ENCODE peak calls at places on chromosomes 6 and 20, in ten cellular contexts. One of them, this sample, is unnamed.

GRCh38 chr6:138577151-138577915 is 78.0 kb upstream of the NHSL1 start:
- DNase-seq in GM20000: peak; percentile 24
- DNase-seq in T-helper 2 cell: no peak
- DNase-seq in activated gamma-delta T cell treated with anti-CD3 and anti-CD28 coated beads, Interleukin-2, amount 50 U/mL, for 16 hours: no peak
- DNase-seq in bronchial epithelial cell: no peak
- DNase-seq in activated T-cell treated with anti-CD3 and anti-CD28 coated beads, Interleukin-2, amount 50 U/mL, for 4 hours: no peak
- DNase-seq in Kasumi-1: no peak
- DNase-seq in CD8-positive, alpha-beta memory T cell: no peak
- DNase-seq in CD4-positive, CD25-positive, alpha-beta regulatory T cell: no peak
- DNase-seq in MV-4-11: peak; percentile 59
- DNase-seq in this sample: no peak

GRCh38 chr20:13739726-13740649 is 44.7 kb downstream of the ESF1 start:
- DNase-seq in MV-4-11: peak; percentile 72
- DNase-seq in bronchial epithelial cell: no peak
- DNase-seq in T-helper 2 cell: no peak
- DNase-seq in activated T-cell treated with anti-CD3 and anti-CD28 coated beads, Interleukin-2, amount 50 U/mL, for 4 hours: no peak
- DNase-seq in GM20000: no peak
- DNase-seq in activated gamma-delta T cell treated with anti-CD3 and anti-CD28 coated beads, Interleukin-2, amount 50 U/mL, for 16 hours: no peak
- DNase-seq in Kasumi-1: no peak
- DNase-seq in CD4-positive, CD25-positive, alpha-beta regulatory T cell: no peak
- DNase-seq in CD8-positive, alpha-beta memory T cell: no peak
- DNase-seq in this sample: no peak

GRCh38 chr6:19312291-19312978 is 524.7 kb upstream of the ID4 start:
- DNase-seq in activated T-cell treated with anti-CD3 and anti-CD28 coated beads, Interleukin-2, amount 50 U/mL, for 4 hours: no peak
- DNase-seq in activated gamma-delta T cell treated with anti-CD3 and anti-CD28 coated beads, Interleukin-2, amount 50 U/mL, for 16 hours: no peak
- DNase-seq in Kasumi-1: no peak
- DNase-seq in T-helper 2 cell: no peak
- DNase-seq in GM20000: no peak
- DNase-seq in CD8-positive, alpha-beta memory T cell: no peak
- DNase-seq in MV-4-11: no peak
- DNase-seq in bronchial epithelial cell: no peak
- DNase-seq in CD4-positive, CD25-positive, alpha-beta regulatory T cell: no peak
- DNase-seq in this sample: no peak

GRCh38 chr6:16803294-16804006 is 42.2 kb upstream of the ATXN1 start:
- DNase-seq in T-helper 2 cell: no peak
- DNase-seq in bronchial epithelial cell: no peak
- DNase-seq in GM20000: no peak
- DNase-seq in activated gamma-delta T cell treated with anti-CD3 and anti-CD28 coated beads, Interleukin-2, amount 50 U/mL, for 16 hours: no peak
- DNase-seq in Kasumi-1: no peak
- DNase-seq in CD8-positive, alpha-beta memory T cell: no peak
- DNase-seq in MV-4-11: no peak
- DNase-seq in CD4-positive, CD25-positive, alpha-beta regulatory T cell: no peak
- DNase-seq in activated T-cell treated with anti-CD3 and anti-CD28 coated beads, Interleukin-2, amount 50 U/mL, for 4 hours: no peak
- DNase-seq in this sample: peak; percentile 99

GRCh38 chr6:113862112-113862511 is 5.0 kb downstream of the MARCKS start:
- DNase-seq in activated T-cell treated with anti-CD3 and anti-CD28 coated beads, Interleukin-2, amount 50 U/mL, for 4 hours: no peak
- DNase-seq in GM20000: no peak
- DNase-seq in CD4-positive, CD25-positive, alpha-beta regulatory T cell: no peak
- DNase-seq in Kasumi-1: no peak
- DNase-seq in T-helper 2 cell: no peak
- DNase-seq in activated gamma-delta T cell treated with anti-CD3 and anti-CD28 coated beads, Interleukin-2, amount 50 U/mL, for 16 hours: no peak
- DNase-seq in bronchial epithelial cell: peak; percentile 74
- DNase-seq in CD8-positive, alpha-beta memory T cell: no peak
- DNase-seq in MV-4-11: no peak
- DNase-seq in this sample: no peak

GRCh38 chr20:31841928-31842327 is 3.5 kb downstream of the FOXS1 start:
- DNase-seq in bronchial epithelial cell: no peak
- DNase-seq in Kasumi-1: no peak
- DNase-seq in activated T-cell treated with anti-CD3 and anti-CD28 coated beads, Interleukin-2, amount 50 U/mL, for 4 hours: no peak
- DNase-seq in CD8-positive, alpha-beta memory T cell: no peak
- DNase-seq in MV-4-11: no peak
- DNase-seq in GM20000: no peak
- DNase-seq in activated gamma-delta T cell treated with anti-CD3 and anti-CD28 coated beads, Interleukin-2, amount 50 U/mL, for 16 hours: no peak
- DNase-seq in CD4-positive, CD25-positive, alpha-beta regulatory T cell: no peak
- DNase-seq in T-helper 2 cell: no peak
- DNase-seq in this sample: no peak

GRCh38 chr6:39914239-39914638 is 20.0 kb downstream of the MOCS1 start:
- DNase-seq in bronchial epithelial cell: no peak
- DNase-seq in activated gamma-delta T cell treated with anti-CD3 and anti-CD28 coated beads, Interleukin-2, amount 50 U/mL, for 16 hours: no peak
- DNase-seq in CD4-positive, CD25-positive, alpha-beta regulatory T cell: no peak
- DNase-seq in T-helper 2 cell: no peak
- DNase-seq in Kasumi-1: no peak
- DNase-seq in MV-4-11: no peak
- DNase-seq in GM20000: no peak
- DNase-seq in CD8-positive, alpha-beta memory T cell: no peak
- DNase-seq in activated T-cell treated with anti-CD3 and anti-CD28 coated beads, Interleukin-2, amount 50 U/mL, for 4 hours: no peak
- DNase-seq in this sample: no peak

GRCh38 chr6:38792356-38792755 is 77.2 kb downstream of the DNAH8 start:
- DNase-seq in activated gamma-delta T cell treated with anti-CD3 and anti-CD28 coated beads, Interleukin-2, amount 50 U/mL, for 16 hours: no peak
- DNase-seq in bronchial epithelial cell: peak; percentile 71
- DNase-seq in T-helper 2 cell: no peak
- DNase-seq in CD4-positive, CD25-positive, alpha-beta regulatory T cell: no peak
- DNase-seq in Kasumi-1: no peak
- DNase-seq in GM20000: no peak
- DNase-seq in activated T-cell treated with anti-CD3 and anti-CD28 coated beads, Interleukin-2, amount 50 U/mL, for 4 hours: no peak
- DNase-seq in MV-4-11: no peak
- DNase-seq in CD8-positive, alpha-beta memory T cell: no peak
- DNase-seq in this sample: no peak

GRCh38 chr6:90947184-90948064 is 360.6 kb upstream of the MAP3K7 start:
- DNase-seq in activated gamma-delta T cell treated with anti-CD3 and anti-CD28 coated beads, Interleukin-2, amount 50 U/mL, for 16 hours: no peak
- DNase-seq in MV-4-11: no peak
- DNase-seq in CD4-positive, CD25-positive, alpha-beta regulatory T cell: no peak
- DNase-seq in GM20000: no peak
- DNase-seq in Kasumi-1: no peak
- DNase-seq in bronchial epithelial cell: no peak
- DNase-seq in CD8-positive, alpha-beta memory T cell: no peak
- DNase-seq in T-helper 2 cell: no peak
- DNase-seq in activated T-cell treated with anti-CD3 and anti-CD28 coated beads, Interleukin-2, amount 50 U/mL, for 4 hours: no peak
- DNase-seq in this sample: no peak

GRCh38 chr20:37389241-37389747 is 43.4 kb downstream of the SRC start:
- DNase-seq in T-helper 2 cell: no peak
- DNase-seq in CD8-positive, alpha-beta memory T cell: no peak
- DNase-seq in Kasumi-1: no peak
- DNase-seq in CD4-positive, CD25-positive, alpha-beta regulatory T cell: no peak
- DNase-seq in activated gamma-delta T cell treated with anti-CD3 and anti-CD28 coated beads, Interleukin-2, amount 50 U/mL, for 16 hours: no peak
- DNase-seq in GM20000: no peak
- DNase-seq in MV-4-11: no peak
- DNase-seq in activated T-cell treated with anti-CD3 and anti-CD28 coated beads, Interleukin-2, amount 50 U/mL, for 4 hours: no peak
- DNase-seq in bronchial epithelial cell: no peak
- DNase-seq in this sample: no peak

GRCh38 chr6:132598473-132598872 is 8.9 kb upstream of the TAAR5 start:
- DNase-seq in Kasumi-1: peak; percentile 19
- DNase-seq in T-helper 2 cell: no peak
- DNase-seq in activated T-cell treated with anti-CD3 and anti-CD28 coated beads, Interleukin-2, amount 50 U/mL, for 4 hours: no peak
- DNase-seq in activated gamma-delta T cell treated with anti-CD3 and anti-CD28 coated beads, Interleukin-2, amount 50 U/mL, for 16 hours: no peak
- DNase-seq in MV-4-11: peak; percentile 30
- DNase-seq in GM20000: peak; percentile 17
- DNase-seq in bronchial epithelial cell: peak; percentile 34
- DNase-seq in CD4-positive, CD25-positive, alpha-beta regulatory T cell: no peak
- DNase-seq in CD8-positive, alpha-beta memory T cell: no peak
- DNase-seq in this sample: peak; percentile 10

GRCh38 chr20:25285091-25285647 is 37.3 kb downstream of the PYGB start:
- DNase-seq in Kasumi-1: no peak
- DNase-seq in CD8-positive, alpha-beta memory T cell: no peak
- DNase-seq in bronchial epithelial cell: no peak
- DNase-seq in activated gamma-delta T cell treated with anti-CD3 and anti-CD28 coated beads, Interleukin-2, amount 50 U/mL, for 16 hours: no peak
- DNase-seq in activated T-cell treated with anti-CD3 and anti-CD28 coated beads, Interleukin-2, amount 50 U/mL, for 4 hours: no peak
- DNase-seq in MV-4-11: peak; percentile 29
- DNase-seq in CD4-positive, CD25-positive, alpha-beta regulatory T cell: no peak
- DNase-seq in GM20000: no peak
- DNase-seq in T-helper 2 cell: no peak
- DNase-seq in this sample: no peak

GRCh38 chr6:20364327-20364726 is 37.4 kb upstream of the E2F3 start:
- DNase-seq in activated T-cell treated with anti-CD3 and anti-CD28 coated beads, Interleukin-2, amount 50 U/mL, for 4 hours: no peak
- DNase-seq in CD4-positive, CD25-positive, alpha-beta regulatory T cell: no peak
- DNase-seq in CD8-positive, alpha-beta memory T cell: no peak
- DNase-seq in MV-4-11: no peak
- DNase-seq in T-helper 2 cell: no peak
- DNase-seq in Kasumi-1: no peak
- DNase-seq in activated gamma-delta T cell treated with anti-CD3 and anti-CD28 coated beads, Interleukin-2, amount 50 U/mL, for 16 hours: no peak
- DNase-seq in GM20000: no peak
- DNase-seq in bronchial epithelial cell: peak; percentile 76
- DNase-seq in this sample: no peak

GRCh38 chr20:8757146-8757545 is 311.7 kb upstream of the PLCB4 start:
- DNase-seq in Kasumi-1: no peak
- DNase-seq in CD8-positive, alpha-beta memory T cell: no peak
- DNase-seq in bronchial epithelial cell: no peak
- DNase-seq in activated T-cell treated with anti-CD3 and anti-CD28 coated beads, Interleukin-2, amount 50 U/mL, for 4 hours: no peak
- DNase-seq in activated gamma-delta T cell treated with anti-CD3 and anti-CD28 coated beads, Interleukin-2, amount 50 U/mL, for 16 hours: no peak
- DNase-seq in T-helper 2 cell: no peak
- DNase-seq in MV-4-11: peak; percentile 14
- DNase-seq in GM20000: no peak
- DNase-seq in CD4-positive, CD25-positive, alpha-beta regulatory T cell: no peak
- DNase-seq in this sample: no peak

GRCh38 chr6:96522469-96523009 is 933 bp downstream of the UFL1 start:
- DNase-seq in activated gamma-delta T cell treated with anti-CD3 and anti-CD28 coated beads, Interleukin-2, amount 50 U/mL, for 16 hours: no peak
- DNase-seq in CD8-positive, alpha-beta memory T cell: no peak
- DNase-seq in GM20000: peak; percentile 6
- DNase-seq in Kasumi-1: no peak
- DNase-seq in CD4-positive, CD25-positive, alpha-beta regulatory T cell: no peak
- DNase-seq in activated T-cell treated with anti-CD3 and anti-CD28 coated beads, Interleukin-2, amount 50 U/mL, for 4 hours: no peak
- DNase-seq in bronchial epithelial cell: peak; percentile 15
- DNase-seq in MV-4-11: no peak
- DNase-seq in T-helper 2 cell: peak; percentile 41
- DNase-seq in this sample: peak; percentile 21

GRCh38 chr20:36823126-36823525 is 49.6 kb upstream of the DSN1 start:
- DNase-seq in MV-4-11: no peak
- DNase-seq in CD4-positive, CD25-positive, alpha-beta regulatory T cell: no peak
- DNase-seq in CD8-positive, alpha-beta memory T cell: no peak
- DNase-seq in T-helper 2 cell: no peak
- DNase-seq in Kasumi-1: no peak
- DNase-seq in activated T-cell treated with anti-CD3 and anti-CD28 coated beads, Interleukin-2, amount 50 U/mL, for 4 hours: no peak
- DNase-seq in activated gamma-delta T cell treated with anti-CD3 and anti-CD28 coated beads, Interleukin-2, amount 50 U/mL, for 16 hours: no peak
- DNase-seq in GM20000: no peak
- DNase-seq in bronchial epithelial cell: no peak
- DNase-seq in this sample: no peak

GRCh38 chr6:42075159-42075838 is 25.0 kb downstream of the TAF8 start:
- DNase-seq in CD8-positive, alpha-beta memory T cell: peak; percentile 33
- DNase-seq in MV-4-11: peak; percentile 57
- DNase-seq in bronchial epithelial cell: peak; percentile 60
- DNase-seq in CD4-positive, CD25-positive, alpha-beta regulatory T cell: peak; percentile 23
- DNase-seq in GM20000: peak; percentile 54
- DNase-seq in activated T-cell treated with anti-CD3 and anti-CD28 coated beads, Interleukin-2, amount 50 U/mL, for 4 hours: peak; percentile 58
- DNase-seq in activated gamma-delta T cell treated with anti-CD3 and anti-CD28 coated beads, Interleukin-2, amount 50 U/mL, for 16 hours: peak; percentile 20
- DNase-seq in Kasumi-1: peak; percentile 63
- DNase-seq in T-helper 2 cell: peak; percentile 4
- DNase-seq in this sample: peak; percentile 65

GRCh38 chr6:90294989-90295853 is 1.4 kb downstream of the BACH2 start:
- DNase-seq in Kasumi-1: no peak
- DNase-seq in GM20000: peak; percentile 61
- DNase-seq in CD4-positive, CD25-positive, alpha-beta regulatory T cell: peak; percentile 61
- DNase-seq in MV-4-11: no peak
- DNase-seq in CD8-positive, alpha-beta memory T cell: peak; percentile 69
- DNase-seq in activated gamma-delta T cell treated with anti-CD3 and anti-CD28 coated beads, Interleukin-2, amount 50 U/mL, for 16 hours: peak; percentile 72
- DNase-seq in T-helper 2 cell: peak; percentile 79
- DNase-seq in activated T-cell treated with anti-CD3 and anti-CD28 coated beads, Interleukin-2, amount 50 U/mL, for 4 hours: peak; percentile 78
- DNase-seq in bronchial epithelial cell: peak; percentile 16
- DNase-seq in this sample: peak; percentile 32

GRCh38 chr20:36847009-36847709 is 28.8 kb upstream of the TLDC2 start:
- DNase-seq in CD8-positive, alpha-beta memory T cell: no peak
- DNase-seq in MV-4-11: no peak
- DNase-seq in GM20000: no peak
- DNase-seq in activated gamma-delta T cell treated with anti-CD3 and anti-CD28 coated beads, Interleukin-2, amount 50 U/mL, for 16 hours: no peak
- DNase-seq in T-helper 2 cell: no peak
- DNase-seq in Kasumi-1: no peak
- DNase-seq in bronchial epithelial cell: peak; percentile 83
- DNase-seq in CD4-positive, CD25-positive, alpha-beta regulatory T cell: no peak
- DNase-seq in activated T-cell treated with anti-CD3 and anti-CD28 coated beads, Interleukin-2, amount 50 U/mL, for 4 hours: no peak
- DNase-seq in this sample: no peak

GRCh38 chr6:12749531-12750379 is 33.2 kb downstream of the PHACTR1 start:
- DNase-seq in CD4-positive, CD25-positive, alpha-beta regulatory T cell: no peak
- DNase-seq in MV-4-11: no peak
- DNase-seq in activated T-cell treated with anti-CD3 and anti-CD28 coated beads, Interleukin-2, amount 50 U/mL, for 4 hours: no peak
- DNase-seq in CD8-positive, alpha-beta memory T cell: no peak
- DNase-seq in GM20000: peak; percentile 18
- DNase-seq in Kasumi-1: no peak
- DNase-seq in bronchial epithelial cell: no peak
- DNase-seq in activated gamma-delta T cell treated with anti-CD3 and anti-CD28 coated beads, Interleukin-2, amount 50 U/mL, for 16 hours: no peak
- DNase-seq in T-helper 2 cell: no peak
- DNase-seq in this sample: peak; percentile 59

GRCh38 chr6:30847421-30847970 is 36.8 kb upstream of the DDR1 start:
- DNase-seq in bronchial epithelial cell: no peak
- DNase-seq in Kasumi-1: no peak
- DNase-seq in CD8-positive, alpha-beta memory T cell: no peak
- DNase-seq in CD4-positive, CD25-positive, alpha-beta regulatory T cell: no peak
- DNase-seq in activated gamma-delta T cell treated with anti-CD3 and anti-CD28 coated beads, Interleukin-2, amount 50 U/mL, for 16 hours: no peak
- DNase-seq in GM20000: no peak
- DNase-seq in activated T-cell treated with anti-CD3 and anti-CD28 coated beads, Interleukin-2, amount 50 U/mL, for 4 hours: no peak
- DNase-seq in MV-4-11: no peak
- DNase-seq in T-helper 2 cell: no peak
- DNase-seq in this sample: no peak

GRCh38 chr20:37526238-37526838 is 1.3 kb downstream of the BLCAP start:
- DNase-seq in activated gamma-delta T cell treated with anti-CD3 and anti-CD28 coated beads, Interleukin-2, amount 50 U/mL, for 16 hours: no peak
- DNase-seq in GM20000: peak; percentile 48
- DNase-seq in CD4-positive, CD25-positive, alpha-beta regulatory T cell: no peak
- DNase-seq in Kasumi-1: peak; percentile 7
- DNase-seq in MV-4-11: peak; percentile 9
- DNase-seq in CD8-positive, alpha-beta memory T cell: no peak
- DNase-seq in T-helper 2 cell: no peak
- DNase-seq in activated T-cell treated with anti-CD3 and anti-CD28 coated beads, Interleukin-2, amount 50 U/mL, for 4 hours: no peak
- DNase-seq in bronchial epithelial cell: peak; percentile 93
- DNase-seq in this sample: no peak

GRCh38 chr6:57108691-57109090 is 18.7 kb downstream of the ZNF451 start:
- DNase-seq in GM20000: peak; percentile 42
- DNase-seq in Kasumi-1: no peak
- DNase-seq in activated gamma-delta T cell treated with anti-CD3 and anti-CD28 coated beads, Interleukin-2, amount 50 U/mL, for 16 hours: no peak
- DNase-seq in MV-4-11: peak; percentile 77
- DNase-seq in activated T-cell treated with anti-CD3 and anti-CD28 coated beads, Interleukin-2, amount 50 U/mL, for 4 hours: no peak
- DNase-seq in T-helper 2 cell: no peak
- DNase-seq in CD4-positive, CD25-positive, alpha-beta regulatory T cell: no peak
- DNase-seq in bronchial epithelial cell: no peak
- DNase-seq in CD8-positive, alpha-beta memory T cell: no peak
- DNase-seq in this sample: no peak

GRCh38 chr6:66538548-66539135 is 831.6 kb upstream of the EYS start:
- DNase-seq in MV-4-11: no peak
- DNase-seq in T-helper 2 cell: no peak
- DNase-seq in bronchial epithelial cell: no peak
- DNase-seq in CD4-positive, CD25-positive, alpha-beta regulatory T cell: no peak
- DNase-seq in activated gamma-delta T cell treated with anti-CD3 and anti-CD28 coated beads, Interleukin-2, amount 50 U/mL, for 16 hours: no peak
- DNase-seq in CD8-positive, alpha-beta memory T cell: no peak
- DNase-seq in activated T-cell treated with anti-CD3 and anti-CD28 coated beads, Interleukin-2, amount 50 U/mL, for 4 hours: no peak
- DNase-seq in GM20000: no peak
- DNase-seq in Kasumi-1: no peak
- DNase-seq in this sample: no peak

GRCh38 chr6:163986313-163986712 is 571.8 kb downstream of the QKI start:
- DNase-seq in CD4-positive, CD25-positive, alpha-beta regulatory T cell: no peak
- DNase-seq in bronchial epithelial cell: no peak
- DNase-seq in GM20000: no peak
- DNase-seq in activated gamma-delta T cell treated with anti-CD3 and anti-CD28 coated beads, Interleukin-2, amount 50 U/mL, for 16 hours: no peak
- DNase-seq in CD8-positive, alpha-beta memory T cell: no peak
- DNase-seq in MV-4-11: no peak
- DNase-seq in Kasumi-1: no peak
- DNase-seq in activated T-cell treated with anti-CD3 and anti-CD28 coated beads, Interleukin-2, amount 50 U/mL, for 4 hours: no peak
- DNase-seq in T-helper 2 cell: no peak
- DNase-seq in this sample: no peak

GRCh38 chr6:2950713-2951112 is 20.7 kb downstream of the SERPINB6 start:
- DNase-seq in MV-4-11: no peak
- DNase-seq in CD4-positive, CD25-positive, alpha-beta regulatory T cell: no peak
- DNase-seq in GM20000: no peak
- DNase-seq in activated T-cell treated with anti-CD3 and anti-CD28 coated beads, Interleukin-2, amount 50 U/mL, for 4 hours: no peak
- DNase-seq in CD8-positive, alpha-beta memory T cell: no peak
- DNase-seq in activated gamma-delta T cell treated with anti-CD3 and anti-CD28 coated beads, Interleukin-2, amount 50 U/mL, for 16 hours: no peak
- DNase-seq in Kasumi-1: no peak
- DNase-seq in bronchial epithelial cell: peak; percentile 27
- DNase-seq in T-helper 2 cell: no peak
- DNase-seq in this sample: no peak

GRCh38 chr6:52416629-52417151 is 3.5 kb upstream of the EFHC1 start:
- DNase-seq in activated gamma-delta T cell treated with anti-CD3 and anti-CD28 coated beads, Interleukin-2, amount 50 U/mL, for 16 hours: no peak
- DNase-seq in T-helper 2 cell: peak; percentile 42
- DNase-seq in bronchial epithelial cell: peak; percentile 80
- DNase-seq in CD8-positive, alpha-beta memory T cell: peak; percentile 71
- DNase-seq in Kasumi-1: peak; percentile 59
- DNase-seq in activated T-cell treated with anti-CD3 and anti-CD28 coated beads, Interleukin-2, amount 50 U/mL, for 4 hours: no peak
- DNase-seq in GM20000: peak; percentile 63
- DNase-seq in CD4-positive, CD25-positive, alpha-beta regulatory T cell: peak; percentile 72
- DNase-seq in MV-4-11: peak; percentile 28
- DNase-seq in this sample: peak; percentile 67

GRCh38 chr6:5728726-5729434 is 277.8 kb downstream of the NRN1 start:
- DNase-seq in activated gamma-delta T cell treated with anti-CD3 and anti-CD28 coated beads, Interleukin-2, amount 50 U/mL, for 16 hours: no peak
- DNase-seq in GM20000: no peak
- DNase-seq in CD8-positive, alpha-beta memory T cell: no peak
- DNase-seq in MV-4-11: no peak
- DNase-seq in T-helper 2 cell: no peak
- DNase-seq in bronchial epithelial cell: peak; percentile 94
- DNase-seq in Kasumi-1: no peak
- DNase-seq in activated T-cell treated with anti-CD3 and anti-CD28 coated beads, Interleukin-2, amount 50 U/mL, for 4 hours: no peak
- DNase-seq in CD4-positive, CD25-positive, alpha-beta regulatory T cell: no peak
- DNase-seq in this sample: no peak